ENCODE peak calls at places on chromosomes 6 and 20, in ten cellular contexts. H is brain microvascular endothelial cell; K is PC-3; Q is lower lobe of right lung; L is heart left ventricle; W is cardiac fibroblast; I is GM20000; X is CD8-positive, alpha-beta T cell; G is astrocyte of the spinal cord; P is neural crest cell. A is an unnamed sample.

GRCh38 chr6:56540950-56541600 is 101.6 kb downstream of the DST start:
- DNase-seq in Q (no peak), P (no peak), G (no peak), H (no peak), I (no peak), L (no peak), K (peak), W (no peak), X (no peak), A (no peak)

GRCh38 chr6:36227379-36228344 is 31.1 kb downstream of the BRPF3 start:
- DNase-seq in I (no peak), L (no peak), G (no peak), P (no peak), W (no peak), H (no peak), K (no peak), Q (no peak), X (no peak), A (no peak)

GRCh38 chr6:133955582-133956412 is 2.8 kb downstream of the TBPL1 start:
- DNase-seq in K (no peak), H (no peak), Q (no peak), L (no peak), P (no peak), X (no peak), I (no peak), W (no peak), G (no peak), A (no peak)

GRCh38 chr6:98547151-98547550 is 287.2 kb upstream of the POU3F2 start:
- DNase-seq in H (no peak), K (no peak), G (no peak), I (no peak), P (no peak), Q (no peak), W (no peak), X (no peak), L (no peak), A (no peak)

GRCh38 chr20:62914970-62915457 is 11.3 kb downstream of the DIDO1 start:
- DNase-seq in X (no peak), W (peak), G (peak), Q (peak), L (no peak), H (peak), I (no peak), K (no peak), P (peak), A (no peak)

GRCh38 chr20:1320016-1320415 is 8.9 kb downstream of the SDCBP2 start:
- DNase-seq in L (no peak), H (no peak), W (no peak), P (no peak), I (no peak), G (no peak), X (no peak), Q (peak), K (no peak), A (peak)

GRCh38 chr20:56171087-56172012 is 77.2 kb upstream of the MC3R start:
- DNase-seq in P (no peak), H (no peak), Q (no peak), K (peak), W (no peak), L (no peak), G (no peak), X (no peak), I (no peak), A (no peak)

GRCh38 chr6:136640132-136640915 is 90.1 kb upstream of the MAP7 start:
- DNase-seq in I (no peak), G (peak), L (peak), H (peak), K (no peak), P (no peak), W (peak), X (no peak), Q (no peak), A (no peak)

GRCh38 chr20:43544501-43544900 is 14.3 kb upstream of the SGK2 start:
- DNase-seq in G (no peak), Q (no peak), W (no peak), H (no peak), I (no peak), L (no peak), X (no peak), P (no peak), K (no peak), A (no peak)

GRCh38 chr20:53071833-53072232 is 99.7 kb downstream of the TSHZ2 start:
- DNase-seq in H (no peak), L (no peak), I (no peak), P (no peak), Q (no peak), G (no peak), X (no peak), W (no peak), K (no peak), A (no peak)

GRCh38 chr20:64133951-64134407 is 26.6 kb upstream of the NPBWR2 start:
- DNase-seq in G (no peak), H (no peak), P (no peak), X (no peak), L (peak), W (no peak), I (no peak), Q (peak), K (no peak), A (no peak)

GRCh38 chr6:4805553-4806307 is 29.5 kb downstream of the CDYL start:
- DNase-seq in G (peak), P (peak), X (no peak), H (no peak), K (peak), L (peak), Q (peak), W (peak), I (no peak), A (no peak)

GRCh38 chr6:12113190-12113578 is 101.1 kb downstream of the HIVEP1 start:
- DNase-seq in H (peak), K (peak), X (no peak), L (no peak), Q (no peak), W (peak), P (no peak), G (peak), I (peak), A (no peak)

GRCh38 chr20:20360464-20360863 is 7.4 kb upstream of the INSM1 start:
- DNase-seq in P (peak), H (peak), X (peak), K (peak), Q (no peak), G (peak), L (no peak), I (peak), W (peak), A (no peak)

GRCh38 chr6:70684794-70685493 is 17.3 kb downstream of the SMAP1 start:
- DNase-seq in L (no peak), P (no peak), K (peak), G (no peak), H (no peak), X (no peak), Q (no peak), W (no peak), I (no peak), A (no peak)

GRCh38 chr20:58621906-58622548 is 29.1 kb upstream of the STX16 start:
- DNase-seq in I (no peak), W (no peak), P (no peak), Q (no peak), H (no peak), G (no peak), K (no peak), L (no peak), X (no peak), A (no peak)

GRCh38 chr20:53741726-53742028 is 148.0 kb upstream of the ZNF217 start:
- DNase-seq in P (no peak), W (no peak), G (no peak), Q (no peak), K (no peak), L (no peak), H (no peak), I (no peak), X (no peak), A (no peak)

GRCh38 chr6:113699239-113699638 is 157.9 kb upstream of the MARCKS start:
- DNase-seq in X (no peak), G (no peak), Q (no peak), L (no peak), H (no peak), K (no peak), P (no peak), W (no peak), I (no peak), A (no peak)

GRCh38 chr6:148964467-148964866 is 217.6 kb downstream of the UST start:
- DNase-seq in I (no peak), P (no peak), W (no peak), H (no peak), Q (no peak), X (no peak), G (no peak), K (no peak), L (no peak), A (no peak)

GRCh38 chr20:36214684-36215256 is 21.5 kb upstream of the AAR2 start:
- DNase-seq in L (no peak), W (peak), P (no peak), K (peak), G (peak), Q (no peak), H (no peak), I (peak), X (no peak), A (no peak)

GRCh38 chr6:5181494-5182287 is 79.1 kb downstream of the LYRM4 start:
- DNase-seq in K (no peak), I (no peak), H (no peak), X (no peak), G (no peak), W (peak), P (no peak), Q (no peak), L (no peak), A (no peak)

GRCh38 chr6:21348462-21349195 is 244.9 kb upstream of the SOX4 start:
- DNase-seq in H (peak), L (no peak), P (no peak), K (peak), I (no peak), W (peak), G (peak), X (no peak), Q (peak), A (no peak)

GRCh38 chr6:136235233-136235564 is 14.9 kb downstream of the MTFR2 start:
- DNase-seq in L (no peak), I (no peak), K (peak), P (no peak), W (no peak), H (peak), Q (no peak), G (peak), X (no peak), A (no peak)

GRCh38 chr20:53872561-53873248 is 197.7 kb downstream of the BCAS1 start:
- DNase-seq in I (no peak), Q (no peak), L (no peak), K (no peak), W (peak), H (peak), P (no peak), X (no peak), G (peak), A (no peak)

GRCh38 chr20:35006009-35006408 is 50.3 kb downstream of the MYH7B start:
- DNase-seq in L (no peak), W (no peak), H (no peak), X (no peak), Q (peak), G (no peak), I (no peak), P (no peak), K (no peak), A (no peak)

GRCh38 chr6:100622907-100623692 is 158.4 kb upstream of the SIM1 start:
- DNase-seq in H (peak), L (no peak), I (no peak), W (peak), X (no peak), Q (no peak), K (no peak), P (no peak), G (peak), A (no peak)

GRCh38 chr6:38261626-38262025 is 378.1 kb downstream of the BTBD9 start:
- DNase-seq in I (no peak), L (no peak), P (no peak), G (no peak), W (no peak), H (no peak), Q (no peak), X (no peak), K (peak), A (no peak)

GRCh38 chr6:75748743-75749538 is at the start of gene MYO6:
- DNase-seq in H (peak), K (peak), P (peak), Q (peak), L (peak), I (peak), X (peak), G (peak), W (peak), A (peak)

GRCh38 chr6:24757610-24758009 is 17.1 kb upstream of the GMNN start:
- DNase-seq in H (no peak), I (no peak), X (no peak), W (no peak), G (no peak), P (no peak), K (no peak), Q (no peak), L (no peak), A (no peak)

GRCh38 chr6:38177885-38178583 is 358.5 kb downstream of the ZFAND3 start:
- DNase-seq in L (no peak), G (no peak), H (no peak), W (no peak), Q (no peak), P (no peak), K (no peak), X (no peak), I (no peak), A (no peak)

GRCh38 chr20:50911030-50911429 is 20.2 kb downstream of the ADNP start:
- DNase-seq in W (no peak), K (no peak), H (no peak), P (no peak), Q (no peak), I (no peak), L (no peak), X (no peak), G (peak), A (no peak)

GRCh38 chr6:136846046-136846445 is 23.7 kb downstream of the PEX7 start:
- DNase-seq in W (peak), K (peak), I (peak), Q (no peak), L (no peak), G (peak), H (peak), P (peak), X (no peak), A (no peak)

GRCh38 chr20:24949756-24950127 is 673 bp downstream of the CST7 start:
- DNase-seq in P (no peak), Q (no peak), H (no peak), G (no peak), I (no peak), W (no peak), L (no peak), X (no peak), K (no peak), A (no peak)

GRCh38 chr6:19691465-19692167 is 145.6 kb upstream of the ID4 start:
- DNase-seq in G (no peak), K (no peak), P (peak), H (no peak), L (no peak), Q (no peak), I (no peak), X (no peak), W (peak), A (no peak)

GRCh38 chr6:142945446-142946180 is 637 bp upstream of the HIVEP2 start:
- DNase-seq in P (peak), G (no peak), H (peak), Q (peak), I (peak), X (peak), L (peak), K (no peak), W (no peak), A (no peak)

GRCh38 chr20:3276400-3277015 is 37.5 kb upstream of the SLC4A11 start:
- DNase-seq in W (peak), P (no peak), Q (no peak), K (peak), X (no peak), G (no peak), L (no peak), H (peak), I (peak), A (no peak)

GRCh38 chr6:35195120-35195780 is 18.5 kb upstream of the SCUBE3 start:
- DNase-seq in P (no peak), I (no peak), W (no peak), G (no peak), H (no peak), Q (no peak), K (peak), X (no peak), L (no peak), A (no peak)
- TF ChIP-seq CTCF in P (no peak), I (no peak), W (no peak), G (no peak), H (no peak), Q (no peak), K (peak), X (no peak), L (no peak), A (no peak)

DNA sequence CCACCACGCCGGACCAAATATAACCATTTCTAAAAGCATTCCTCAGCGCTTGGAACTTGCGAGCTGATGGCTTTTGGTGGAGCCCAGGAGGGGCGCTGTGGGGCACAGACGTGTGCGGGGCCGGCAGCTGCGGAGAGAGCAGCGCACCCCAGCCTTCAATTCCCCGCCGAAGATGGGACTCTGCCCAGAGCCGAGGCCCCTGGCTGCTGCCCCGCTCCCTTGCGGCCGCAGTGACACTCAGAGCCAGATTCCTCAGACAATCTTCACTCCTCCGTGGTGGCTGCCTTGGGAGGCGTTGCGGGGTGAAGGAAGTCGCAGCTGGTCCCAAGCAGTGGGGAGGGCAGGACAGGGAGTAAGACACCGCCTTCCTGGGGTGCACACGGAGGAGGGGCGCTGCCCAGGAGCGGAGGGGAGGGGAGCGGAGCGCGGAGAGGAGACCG is 87.7 kb downstream of the TMEM242 start:
- DNase-seq in I (peak), L (peak), X (peak), P (peak), H (peak), K (no peak), W (peak), G (peak), Q (no peak), A (no peak)
- TF ChIP-seq CTCF in I (no peak), L (peak), X (peak), P (peak), H (peak), K (no peak), W (peak), G (peak), Q (peak), A (peak)

GRCh38 chr20:11919046-11919445 is 1.4 kb downstream of the BTBD3 start:
- DNase-seq in Q (no peak), H (no peak), L (peak), G (peak), X (no peak), K (no peak), W (peak), P (no peak), I (no peak), A (no peak)
- TF ChIP-seq CTCF in Q (no peak), H (no peak), L (no peak), G (no peak), X (no peak), K (no peak), W (no peak), P (no peak), I (no peak), A (no peak)

GRCh38 chr6:41366150-41366549 is 30.7 kb downstream of the NCR2 start:
- DNase-seq in I (no peak), H (no peak), L (no peak), W (no peak), K (no peak), P (no peak), X (no peak), Q (no peak), G (no peak), A (no peak)

GRCh38 chr6:41367061-41367460 is 31.7 kb downstream of the NCR2 start:
- DNase-seq in W (no peak), G (no peak), X (no peak), H (no peak), K (no peak), I (no peak), L (no peak), Q (no peak), P (no peak), A (no peak)

GRCh38 chr6:41371461-41371991 is 36.1 kb downstream of the NCR2 start:
- DNase-seq in K (no peak), G (peak), L (peak), X (no peak), Q (no peak), W (peak), I (no peak), H (peak), P (peak), A (no peak)

GRCh38 chr6:41370488-41371111 is 35.2 kb downstream of the NCR2 start:
- DNase-seq in X (no peak), W (no peak), K (peak), L (no peak), G (no peak), Q (no peak), P (no peak), H (no peak), I (no peak), A (no peak)

GRCh38 chr6:41367700-41368099 is 32.3 kb downstream of the NCR2 start:
- DNase-seq in Q (no peak), G (peak), L (peak), W (peak), P (peak), X (no peak), K (peak), H (peak), I (peak), A (no peak)
- TF ChIP-seq CTCF in Q (peak), G (peak), L (peak), W (peak), P (peak), X (no peak), K (peak), H (peak), I (peak), A (no peak)

GRCh38 chr6:128641701-128642100 is 121.3 kb upstream of the PTPRK start:
- DNase-seq in H (no peak), Q (no peak), L (no peak), G (no peak), K (no peak), X (no peak), I (no peak), P (no peak), W (no peak), A (no peak)

GRCh38 chr6:128635219-128635618 is 114.8 kb upstream of the PTPRK start:
- DNase-seq in P (no peak), L (no peak), I (no peak), K (no peak), H (no peak), Q (no peak), X (no peak), W (no peak), G (no peak), A (no peak)

GRCh38 chr6:128638817-128639216 is 118.4 kb upstream of the PTPRK start:
- DNase-seq in H (no peak), Q (no peak), I (no peak), K (no peak), X (no peak), L (no peak), P (no peak), G (no peak), W (no peak), A (no peak)
- TF ChIP-seq CTCF in H (no peak), Q (no peak), I (no peak), K (no peak), X (no peak), L (no peak), P (no peak), G (no peak), W (no peak), A (no peak)

GRCh38 chr6:44056392-44057237 is 70.6 kb downstream of the MRPL14 start:
- DNase-seq in K (no peak), P (no peak), L (peak), I (no peak), X (no peak), H (no peak), Q (no peak), W (peak), G (peak), A (peak)
- TF ChIP-seq CTCF in K (no peak), P (no peak), L (no peak), I (no peak), X (no peak), H (no peak), Q (no peak), W (no peak), G (no peak), A (no peak)

DNA sequence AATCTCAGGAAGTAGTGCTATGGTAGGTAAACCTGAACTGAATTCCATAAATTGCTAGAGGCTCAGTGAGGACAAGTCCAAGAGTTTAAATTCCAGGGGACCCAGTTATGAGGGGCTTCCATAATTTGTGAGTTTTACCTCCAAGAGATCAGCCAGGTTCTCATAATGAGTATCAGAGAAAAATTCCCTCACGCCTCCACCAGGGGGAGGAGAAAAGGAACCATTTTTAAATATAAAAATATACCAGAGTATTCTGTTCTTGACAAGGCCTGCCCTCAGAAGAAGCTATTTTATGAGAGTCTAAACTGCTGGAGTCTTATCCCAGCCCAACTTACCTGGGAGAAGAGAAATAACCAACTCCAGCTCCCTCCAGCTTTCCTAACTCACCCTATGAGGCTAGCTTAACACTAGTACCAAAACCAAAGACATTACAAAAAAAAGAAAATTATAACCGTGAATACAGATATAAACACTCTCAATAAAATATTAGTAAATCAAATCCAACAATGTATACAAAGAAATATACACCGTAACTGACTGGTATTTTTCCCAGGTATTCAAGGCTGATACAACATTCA is 158.7 kb downstream of the TFAP2A start:
- DNase-seq in H (peak), Q (no peak), P (no peak), L (no peak), W (no peak), K (peak), X (no peak), G (no peak), I (peak), A (no peak)
- TF ChIP-seq CTCF in H (peak), Q (peak), P (peak), L (no peak), W (peak), K (peak), X (no peak), G (peak), I (no peak), A (peak)

DNA sequence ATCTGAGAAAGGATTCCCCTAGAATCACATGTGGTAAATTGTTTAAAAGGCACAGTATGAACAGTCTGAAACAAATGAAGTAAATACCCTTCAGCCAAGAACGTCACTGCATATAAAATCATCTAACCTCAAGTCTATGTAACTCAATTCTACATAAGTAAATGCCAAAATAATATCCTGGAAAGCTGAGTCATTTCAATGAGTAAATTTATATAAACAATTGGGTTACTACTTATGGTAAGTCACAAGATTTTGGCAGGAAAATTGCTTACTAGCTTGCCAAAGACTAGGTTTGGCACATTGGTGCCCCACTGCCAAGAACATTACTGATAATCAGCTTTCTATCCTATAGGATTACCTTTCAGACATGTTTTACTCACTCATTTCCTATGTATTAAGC is 8.4 kb downstream of the GMDS start:
- DNase-seq in P (no peak), I (no peak), L (no peak), K (peak), G (peak), X (no peak), W (peak), H (peak), Q (no peak), A (no peak)
- TF ChIP-seq CTCF in P (no peak), I (no peak), L (no peak), K (no peak), G (no peak), X (no peak), W (no peak), H (no peak), Q (no peak), A (no peak)